ENCODE peak calls at places on chromosomes 11 and 22, in seven cellular contexts. One of them, this sample, is unnamed. For H3K36me3, H3K27me3 and H3K4me1, the result is how much of the 10 kb centered on the place peaks cover.

GRCh38 chr11:116813781-116814471 is 9.2 kb downstream of the APOA4 start:
- DNase-seq in fibroblast of lung: no peak
- DNase-seq in neuronal stem cell: no peak
- DNase-seq in BE2C: no peak
- DNase-seq in tibial nerve: no peak
- DNase-seq in sigmoid colon: peak
- DNase-seq in psoas muscle: no peak
- DNase-seq in this sample: no peak

GRCh38 chr11:334264-335033 is 13.8 kb upstream of the IFITM3 start:
- DNase-seq in fibroblast of lung: no peak
- DNase-seq in neuronal stem cell: no peak
- DNase-seq in BE2C: no peak
- DNase-seq in tibial nerve: no peak
- DNase-seq in sigmoid colon: peak
- DNase-seq in psoas muscle: peak
- DNase-seq in this sample: no peak

GRCh38 chr22:18078329-18079041 is 695 bp downstream of the PEX26 start:
- DNase-seq in fibroblast of lung: peak
- DNase-seq in neuronal stem cell: no peak
- DNase-seq in BE2C: peak
- DNase-seq in tibial nerve: no peak
- DNase-seq in sigmoid colon: no peak
- DNase-seq in psoas muscle: peak
- DNase-seq in this sample: peak

GRCh38 chr11:41878158-41878557 is 418.7 kb upstream of the LRRC4C start:
- DNase-seq in fibroblast of lung: no peak
- DNase-seq in neuronal stem cell: no peak
- DNase-seq in BE2C: no peak
- DNase-seq in tibial nerve: no peak
- DNase-seq in sigmoid colon: no peak
- DNase-seq in psoas muscle: no peak
- DNase-seq in this sample: no peak

GRCh38 chr11:61150656-61151544 is 10.3 kb downstream of the VPS37C start:
- DNase-seq in fibroblast of lung: no peak
- DNase-seq in neuronal stem cell: no peak
- DNase-seq in BE2C: no peak
- DNase-seq in tibial nerve: no peak
- DNase-seq in sigmoid colon: peak
- DNase-seq in psoas muscle: no peak
- DNase-seq in this sample: no peak

GRCh38 chr22:47804281-47804680 is 1041.8 kb downstream of the TBC1D22A start:
- DNase-seq in fibroblast of lung: no peak
- DNase-seq in neuronal stem cell: no peak
- DNase-seq in BE2C: no peak
- DNase-seq in tibial nerve: no peak
- DNase-seq in sigmoid colon: no peak
- DNase-seq in psoas muscle: no peak
- DNase-seq in this sample: no peak

GRCh38 chr22:19290400-19291217 is 910 bp downstream of the CLTCL1 start:
- DNase-seq in fibroblast of lung: no peak
- DNase-seq in neuronal stem cell: no peak
- DNase-seq in BE2C: no peak
- DNase-seq in tibial nerve: no peak
- DNase-seq in sigmoid colon: no peak
- DNase-seq in psoas muscle: no peak
- DNase-seq in this sample: no peak

GRCh38 chr11:64719406-64719805 is 3.6 kb downstream of the NRXN2 start:
- DNase-seq in fibroblast of lung: no peak
- DNase-seq in neuronal stem cell: no peak
- DNase-seq in BE2C: no peak
- DNase-seq in tibial nerve: no peak
- DNase-seq in sigmoid colon: no peak
- DNase-seq in psoas muscle: no peak
- DNase-seq in this sample: no peak

GRCh38 chr11:113908107-113908506 is 3.5 kb downstream of the HTR3B start:
- DNase-seq in fibroblast of lung: no peak
- DNase-seq in neuronal stem cell: no peak
- DNase-seq in BE2C: no peak
- DNase-seq in tibial nerve: no peak
- DNase-seq in sigmoid colon: no peak
- DNase-seq in psoas muscle: no peak
- DNase-seq in this sample: no peak

GRCh38 chr11:65516135-65516968 is 8.5 kb upstream of the SCYL1 start:
- DNase-seq in fibroblast of lung: no peak
- DNase-seq in neuronal stem cell: no peak
- DNase-seq in BE2C: no peak
- DNase-seq in tibial nerve: no peak
- DNase-seq in sigmoid colon: peak
- DNase-seq in psoas muscle: no peak
- DNase-seq in this sample: no peak

GRCh38 chr11:99687320-99687719 is 666.6 kb downstream of the CNTN5 start:
- DNase-seq in fibroblast of lung: peak
- DNase-seq in neuronal stem cell: no peak
- DNase-seq in BE2C: no peak
- DNase-seq in tibial nerve: no peak
- DNase-seq in sigmoid colon: no peak
- DNase-seq in psoas muscle: no peak
- DNase-seq in this sample: no peak

GRCh38 chr22:34669001-34669400 is 397.0 kb upstream of the ISX start:
- DNase-seq in fibroblast of lung: no peak
- DNase-seq in neuronal stem cell: no peak
- DNase-seq in BE2C: no peak
- DNase-seq in tibial nerve: no peak
- DNase-seq in sigmoid colon: no peak
- DNase-seq in psoas muscle: no peak
- DNase-seq in this sample: no peak

GRCh38 chr11:119721129-119722120 is 7.6 kb downstream of the NECTIN1 start:
- DNase-seq in fibroblast of lung: no peak
- DNase-seq in neuronal stem cell: peak
- DNase-seq in BE2C: peak
- DNase-seq in tibial nerve: no peak
- DNase-seq in sigmoid colon: no peak
- DNase-seq in psoas muscle: no peak
- DNase-seq in this sample: peak

GRCh38 chr11:2273771-2274170 is 3.4 kb upstream of the ASCL2 start:
- DNase-seq in fibroblast of lung: no peak
- DNase-seq in neuronal stem cell: no peak
- DNase-seq in BE2C: no peak
- DNase-seq in tibial nerve: no peak
- DNase-seq in sigmoid colon: peak
- DNase-seq in psoas muscle: no peak
- DNase-seq in this sample: peak

GRCh38 chr11:76419896-76420295 is 24.9 kb upstream of the EMSY start:
- DNase-seq in fibroblast of lung: no peak
- DNase-seq in neuronal stem cell: no peak
- DNase-seq in BE2C: peak
- DNase-seq in tibial nerve: no peak
- DNase-seq in sigmoid colon: no peak
- DNase-seq in psoas muscle: no peak
- DNase-seq in this sample: peak

GRCh38 chr11:117188620-117189081 is 10.1 kb downstream of the SIDT2 start:
- DNase-seq in fibroblast of lung: no peak
- DNase-seq in neuronal stem cell: no peak
- DNase-seq in BE2C: no peak
- DNase-seq in tibial nerve: no peak
- DNase-seq in sigmoid colon: peak
- DNase-seq in psoas muscle: no peak
- DNase-seq in this sample: peak

GRCh38 chr11:2807276-2807681 is 78.3 kb downstream of the CDKN1C start:
- DNase-seq in fibroblast of lung: peak
- DNase-seq in neuronal stem cell: no peak
- DNase-seq in BE2C: peak
- DNase-seq in tibial nerve: peak
- DNase-seq in sigmoid colon: peak
- DNase-seq in psoas muscle: peak
- DNase-seq in this sample: peak

GRCh38 chr11:34907934-34908593 is 8.1 kb downstream of the APIP start:
- DNase-seq in fibroblast of lung: no peak
- DNase-seq in neuronal stem cell: no peak
- DNase-seq in BE2C: no peak
- DNase-seq in tibial nerve: no peak
- DNase-seq in sigmoid colon: no peak
- DNase-seq in psoas muscle: no peak
- DNase-seq in this sample: no peak

GRCh38 chr22:37483050-37483449 is 3.1 kb downstream of the MFNG start:
- DNase-seq in fibroblast of lung: no peak
- DNase-seq in neuronal stem cell: no peak
- DNase-seq in BE2C: no peak
- DNase-seq in tibial nerve: no peak
- DNase-seq in sigmoid colon: no peak
- DNase-seq in psoas muscle: no peak
- DNase-seq in this sample: no peak

GRCh38 chr22:37480387-37481346 is 5.5 kb downstream of the MFNG start:
- DNase-seq in fibroblast of lung: no peak
- DNase-seq in neuronal stem cell: no peak
- DNase-seq in BE2C: no peak
- DNase-seq in tibial nerve: no peak
- DNase-seq in sigmoid colon: no peak
- DNase-seq in psoas muscle: no peak
- DNase-seq in this sample: no peak

GRCh38 chr22:37482244-37482643 is 3.9 kb downstream of the MFNG start:
- DNase-seq in fibroblast of lung: no peak
- DNase-seq in neuronal stem cell: no peak
- DNase-seq in BE2C: no peak
- DNase-seq in tibial nerve: no peak
- DNase-seq in sigmoid colon: no peak
- DNase-seq in psoas muscle: no peak
- DNase-seq in this sample: no peak

GRCh38 chr22:37483594-37484114 is 2.5 kb downstream of the MFNG start:
- DNase-seq in fibroblast of lung: no peak
- DNase-seq in neuronal stem cell: no peak
- DNase-seq in BE2C: no peak
- DNase-seq in tibial nerve: no peak
- DNase-seq in sigmoid colon: no peak
- DNase-seq in psoas muscle: no peak
- DNase-seq in this sample: no peak

GRCh38 chr22:37481347-37481907 is 4.8 kb downstream of the MFNG start:
- DNase-seq in fibroblast of lung: no peak
- DNase-seq in neuronal stem cell: no peak
- DNase-seq in BE2C: no peak
- DNase-seq in tibial nerve: no peak
- DNase-seq in sigmoid colon: no peak
- DNase-seq in psoas muscle: no peak
- DNase-seq in this sample: no peak
- H3K36me3 ChIP-seq in fibroblast of lung: under half
- H3K36me3 ChIP-seq in neuronal stem cell: under half
- H3K36me3 ChIP-seq in BE2C: under half
- H3K36me3 ChIP-seq in tibial nerve: under half
- H3K36me3 ChIP-seq in sigmoid colon: under half
- H3K36me3 ChIP-seq in psoas muscle: under half
- H3K36me3 ChIP-seq in this sample: under half

GRCh38 chr11:10932976-10933375 is 75.1 kb upstream of the ZBED5 start:
- DNase-seq in fibroblast of lung: no peak
- DNase-seq in neuronal stem cell: no peak
- DNase-seq in BE2C: no peak
- DNase-seq in tibial nerve: no peak
- DNase-seq in sigmoid colon: no peak
- DNase-seq in psoas muscle: no peak
- DNase-seq in this sample: no peak

GRCh38 chr11:10935015-10935564 is 77.2 kb upstream of the ZBED5 start:
- DNase-seq in fibroblast of lung: no peak
- DNase-seq in neuronal stem cell: no peak
- DNase-seq in BE2C: no peak
- DNase-seq in tibial nerve: no peak
- DNase-seq in sigmoid colon: no peak
- DNase-seq in psoas muscle: no peak
- DNase-seq in this sample: no peak

GRCh38 chr11:10934293-10934850 is 76.5 kb upstream of the ZBED5 start:
- DNase-seq in fibroblast of lung: no peak
- DNase-seq in neuronal stem cell: no peak
- DNase-seq in BE2C: no peak
- DNase-seq in tibial nerve: no peak
- DNase-seq in sigmoid colon: no peak
- DNase-seq in psoas muscle: no peak
- DNase-seq in this sample: peak

GRCh38 chr11:10931761-10932700 is 74.2 kb upstream of the ZBED5 start:
- DNase-seq in fibroblast of lung: no peak
- DNase-seq in neuronal stem cell: peak
- DNase-seq in BE2C: no peak
- DNase-seq in tibial nerve: no peak
- DNase-seq in sigmoid colon: no peak
- DNase-seq in psoas muscle: no peak
- DNase-seq in this sample: no peak

DNA sequence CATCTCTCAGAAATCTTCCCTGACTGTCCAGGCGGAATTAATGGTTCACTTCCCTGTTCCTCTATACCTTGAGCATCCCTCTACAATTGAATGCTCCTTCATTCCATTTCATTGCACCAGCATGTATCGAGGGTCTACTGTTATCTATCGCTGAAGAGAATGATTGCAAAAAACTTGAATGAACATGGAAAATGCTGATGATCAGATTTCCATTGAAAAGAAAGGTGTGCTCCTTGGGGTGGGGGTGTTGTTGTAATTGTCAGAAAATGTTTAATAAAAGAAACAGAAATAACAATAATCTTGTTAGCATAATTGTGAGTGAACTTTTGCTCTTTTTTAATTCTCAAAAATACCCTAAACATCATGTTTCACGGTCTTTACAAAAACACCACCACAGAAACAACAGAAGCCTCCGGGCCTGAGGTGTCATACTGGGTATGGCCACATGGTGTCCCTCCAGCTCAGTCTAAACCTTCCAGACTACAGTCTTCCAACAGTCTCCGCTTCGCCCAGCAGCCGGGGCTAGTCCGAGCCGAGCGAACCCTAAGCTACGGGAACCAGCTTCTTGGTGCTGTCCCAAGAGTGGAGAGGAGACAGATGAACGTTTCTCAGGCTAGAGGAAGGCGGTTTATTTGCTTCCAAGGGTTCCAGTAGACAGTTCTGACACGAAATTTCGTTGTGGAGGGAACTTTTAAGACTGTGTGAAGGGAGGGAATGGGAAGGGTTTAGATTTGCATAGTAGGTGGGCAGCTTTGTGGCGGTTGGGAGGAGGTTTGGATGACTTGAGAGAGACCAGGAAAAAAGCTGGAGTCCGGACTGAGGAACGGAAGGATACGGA is 75.8 kb upstream of the ZBED5 start:
- DNase-seq in fibroblast of lung: peak
- DNase-seq in neuronal stem cell: peak
- DNase-seq in BE2C: peak
- DNase-seq in tibial nerve: peak
- DNase-seq in sigmoid colon: peak
- DNase-seq in psoas muscle: peak
- DNase-seq in this sample: peak
- H3K27me3 ChIP-seq in fibroblast of lung: under half
- H3K27me3 ChIP-seq in neuronal stem cell: under half
- H3K27me3 ChIP-seq in BE2C: under half
- H3K27me3 ChIP-seq in tibial nerve: under half
- H3K27me3 ChIP-seq in sigmoid colon: under half
- H3K27me3 ChIP-seq in psoas muscle: under half
- H3K27me3 ChIP-seq in this sample: under half

GRCh38 chr11:125282596-125282914 is 118.0 kb downstream of the PKNOX2 start:
- DNase-seq in fibroblast of lung: no peak
- DNase-seq in neuronal stem cell: no peak
- DNase-seq in BE2C: no peak
- DNase-seq in tibial nerve: no peak
- DNase-seq in sigmoid colon: no peak
- DNase-seq in psoas muscle: no peak
- DNase-seq in this sample: no peak
- H3K4me1 ChIP-seq in fibroblast of lung: under half
- H3K4me1 ChIP-seq in neuronal stem cell: under half
- H3K4me1 ChIP-seq in BE2C: under half
- H3K4me1 ChIP-seq in tibial nerve: under half
- H3K4me1 ChIP-seq in sigmoid colon: under half
- H3K4me1 ChIP-seq in psoas muscle: under half
- H3K4me1 ChIP-seq in this sample: under half

GRCh38 chr11:18093946-18094345 is 11.9 kb downstream of the SAAL1 start:
- DNase-seq in fibroblast of lung: no peak
- DNase-seq in neuronal stem cell: no peak
- DNase-seq in BE2C: no peak
- DNase-seq in tibial nerve: no peak
- DNase-seq in sigmoid colon: no peak
- DNase-seq in psoas muscle: no peak
- DNase-seq in this sample: no peak
- H3K36me3 ChIP-seq in fibroblast of lung: under half
- H3K36me3 ChIP-seq in neuronal stem cell: under half
- H3K36me3 ChIP-seq in BE2C: under half
- H3K36me3 ChIP-seq in tibial nerve: under half
- H3K36me3 ChIP-seq in sigmoid colon: half or more
- H3K36me3 ChIP-seq in psoas muscle: under half
- H3K36me3 ChIP-seq in this sample: under half